ENCODE peak calls at places on chromosomes 11 and 22, in nine cellular contexts. One of them, this sample, is unnamed.

GRCh38 chr11:130068986-130069683 is 559 bp upstream of the APLP2 start:
- DNase-seq in neural progenitor cell: peak; percentile 71
- DNase-seq in SJSA1: peak; percentile 64
- DNase-seq in CD4-positive, CD25-positive, alpha-beta regulatory T cell: no peak
- DNase-seq in H9: peak; percentile 63
- DNase-seq in heart left ventricle: peak; percentile 81
- DNase-seq in naive thymus-derived CD4-positive, alpha-beta T cell: no peak
- DNase-seq in sigmoid colon: peak; percentile 95
- DNase-seq in CD8-positive, alpha-beta memory T cell: peak; percentile 54
- DNase-seq in this sample: peak; percentile 92

GRCh38 chr11:88231894-88232482 is 56.7 kb upstream of the RAB38 start:
- DNase-seq in CD4-positive, CD25-positive, alpha-beta regulatory T cell: no peak
- DNase-seq in CD8-positive, alpha-beta memory T cell: no peak
- DNase-seq in heart left ventricle: no peak
- DNase-seq in H9: no peak
- DNase-seq in neural progenitor cell: peak; percentile 48
- DNase-seq in sigmoid colon: no peak
- DNase-seq in SJSA1: no peak
- DNase-seq in naive thymus-derived CD4-positive, alpha-beta T cell: no peak
- DNase-seq in this sample: no peak

GRCh38 chr11:78656984-78657383 is 82.3 kb upstream of the NARS2 start:
- DNase-seq in CD8-positive, alpha-beta memory T cell: no peak
- DNase-seq in naive thymus-derived CD4-positive, alpha-beta T cell: no peak
- DNase-seq in SJSA1: no peak
- DNase-seq in sigmoid colon: no peak
- DNase-seq in neural progenitor cell: no peak
- DNase-seq in heart left ventricle: no peak
- DNase-seq in H9: no peak
- DNase-seq in CD4-positive, CD25-positive, alpha-beta regulatory T cell: no peak
- DNase-seq in this sample: no peak

GRCh38 chr22:35219012-35219411 is 38.3 kb upstream of the HMGXB4 start:
- DNase-seq in naive thymus-derived CD4-positive, alpha-beta T cell: no peak
- DNase-seq in CD8-positive, alpha-beta memory T cell: no peak
- DNase-seq in heart left ventricle: no peak
- DNase-seq in sigmoid colon: no peak
- DNase-seq in H9: no peak
- DNase-seq in CD4-positive, CD25-positive, alpha-beta regulatory T cell: no peak
- DNase-seq in SJSA1: no peak
- DNase-seq in neural progenitor cell: no peak
- DNase-seq in this sample: no peak

GRCh38 chr11:67439321-67440228 is 2.1 kb upstream of the PTPRCAP start:
- DNase-seq in CD4-positive, CD25-positive, alpha-beta regulatory T cell: no peak
- DNase-seq in heart left ventricle: peak; percentile 48
- DNase-seq in sigmoid colon: no peak
- DNase-seq in CD8-positive, alpha-beta memory T cell: peak; percentile 32
- DNase-seq in neural progenitor cell: no peak
- DNase-seq in SJSA1: no peak
- DNase-seq in naive thymus-derived CD4-positive, alpha-beta T cell: no peak
- DNase-seq in H9: peak; percentile 63
- DNase-seq in this sample: no peak

GRCh38 chr11:73324665-73325035 is 16.6 kb downstream of the ARHGEF17 start:
- DNase-seq in neural progenitor cell: no peak
- DNase-seq in CD4-positive, CD25-positive, alpha-beta regulatory T cell: no peak
- DNase-seq in sigmoid colon: no peak
- DNase-seq in heart left ventricle: no peak
- DNase-seq in SJSA1: no peak
- DNase-seq in naive thymus-derived CD4-positive, alpha-beta T cell: no peak
- DNase-seq in CD8-positive, alpha-beta memory T cell: no peak
- DNase-seq in H9: no peak
- DNase-seq in this sample: no peak

GRCh38 chr11:47244664-47245350 is 3.8 kb downstream of the ACP2 start:
- DNase-seq in H9: no peak
- DNase-seq in neural progenitor cell: no peak
- DNase-seq in CD4-positive, CD25-positive, alpha-beta regulatory T cell: no peak
- DNase-seq in naive thymus-derived CD4-positive, alpha-beta T cell: no peak
- DNase-seq in SJSA1: no peak
- DNase-seq in heart left ventricle: no peak
- DNase-seq in sigmoid colon: no peak
- DNase-seq in CD8-positive, alpha-beta memory T cell: no peak
- DNase-seq in this sample: peak; percentile 80

GRCh38 chr11:113651018-113651417 is 55.1 kb downstream of the TMPRSS5 start:
- DNase-seq in CD4-positive, CD25-positive, alpha-beta regulatory T cell: no peak
- DNase-seq in CD8-positive, alpha-beta memory T cell: no peak
- DNase-seq in neural progenitor cell: no peak
- DNase-seq in naive thymus-derived CD4-positive, alpha-beta T cell: no peak
- DNase-seq in SJSA1: no peak
- DNase-seq in H9: no peak
- DNase-seq in sigmoid colon: no peak
- DNase-seq in heart left ventricle: no peak
- DNase-seq in this sample: no peak

GRCh38 chr11:92830382-92831148 is 138.9 kb upstream of the MTNR1B start:
- DNase-seq in neural progenitor cell: no peak
- DNase-seq in H9: no peak
- DNase-seq in CD4-positive, CD25-positive, alpha-beta regulatory T cell: no peak
- DNase-seq in heart left ventricle: no peak
- DNase-seq in naive thymus-derived CD4-positive, alpha-beta T cell: no peak
- DNase-seq in SJSA1: no peak
- DNase-seq in CD8-positive, alpha-beta memory T cell: no peak
- DNase-seq in sigmoid colon: no peak
- DNase-seq in this sample: no peak

GRCh38 chr22:46390652-46391301 is 55.3 kb downstream of the TRMU start:
- DNase-seq in H9: no peak
- DNase-seq in naive thymus-derived CD4-positive, alpha-beta T cell: no peak
- DNase-seq in CD4-positive, CD25-positive, alpha-beta regulatory T cell: no peak
- DNase-seq in neural progenitor cell: peak; percentile 27
- DNase-seq in CD8-positive, alpha-beta memory T cell: no peak
- DNase-seq in heart left ventricle: peak; percentile 76
- DNase-seq in SJSA1: peak; percentile 63
- DNase-seq in sigmoid colon: no peak
- DNase-seq in this sample: peak; percentile 78

GRCh38 chr11:109772846-109773400 is 320.3 kb upstream of the ZC3H12C start:
- DNase-seq in naive thymus-derived CD4-positive, alpha-beta T cell: no peak
- DNase-seq in CD4-positive, CD25-positive, alpha-beta regulatory T cell: no peak
- DNase-seq in heart left ventricle: no peak
- DNase-seq in SJSA1: no peak
- DNase-seq in neural progenitor cell: no peak
- DNase-seq in H9: no peak
- DNase-seq in CD8-positive, alpha-beta memory T cell: no peak
- DNase-seq in sigmoid colon: no peak
- DNase-seq in this sample: no peak

GRCh38 chr22:24141586-24141985 is 39.7 kb upstream of the SUSD2 start:
- DNase-seq in H9: no peak
- DNase-seq in naive thymus-derived CD4-positive, alpha-beta T cell: no peak
- DNase-seq in CD8-positive, alpha-beta memory T cell: no peak
- DNase-seq in SJSA1: no peak
- DNase-seq in neural progenitor cell: no peak
- DNase-seq in heart left ventricle: no peak
- DNase-seq in sigmoid colon: no peak
- DNase-seq in CD4-positive, CD25-positive, alpha-beta regulatory T cell: no peak
- DNase-seq in this sample: no peak
- H3K4me1 ChIP-seq in H9: peaks cover 7% of the 10 kb centered on the region
- H3K4me1 ChIP-seq in naive thymus-derived CD4-positive, alpha-beta T cell: peaks cover 36% of the 10 kb centered on the region
- H3K4me1 ChIP-seq in CD8-positive, alpha-beta memory T cell: peaks cover 70% of the 10 kb centered on the region
- H3K4me1 ChIP-seq in SJSA1: peaks cover 32% of the 10 kb centered on the region
- H3K4me1 ChIP-seq in neural progenitor cell: no peaks in the 10 kb centered on the region
- H3K4me1 ChIP-seq in heart left ventricle: peaks cover 30% of the 10 kb centered on the region
- H3K4me1 ChIP-seq in sigmoid colon: no peaks in the 10 kb centered on the region
- H3K4me1 ChIP-seq in CD4-positive, CD25-positive, alpha-beta regulatory T cell: peaks cover 55% of the 10 kb centered on the region
- H3K4me1 ChIP-seq in this sample: peaks cover 59% of the 10 kb centered on the region

GRCh38 chr11:59999732-60000131 is 17.2 kb upstream of the OOSP4B start:
- DNase-seq in SJSA1: no peak
- DNase-seq in neural progenitor cell: peak; percentile 5
- DNase-seq in naive thymus-derived CD4-positive, alpha-beta T cell: no peak
- DNase-seq in H9: no peak
- DNase-seq in CD8-positive, alpha-beta memory T cell: no peak
- DNase-seq in sigmoid colon: no peak
- DNase-seq in CD4-positive, CD25-positive, alpha-beta regulatory T cell: no peak
- DNase-seq in heart left ventricle: no peak
- DNase-seq in this sample: no peak
- H3K4me1 ChIP-seq in SJSA1: peaks cover 3% of the 10 kb centered on the region
- H3K4me1 ChIP-seq in neural progenitor cell: no peaks in the 10 kb centered on the region
- H3K4me1 ChIP-seq in naive thymus-derived CD4-positive, alpha-beta T cell: no peaks in the 10 kb centered on the region
- H3K4me1 ChIP-seq in H9: no peaks in the 10 kb centered on the region
- H3K4me1 ChIP-seq in CD8-positive, alpha-beta memory T cell: no peaks in the 10 kb centered on the region
- H3K4me1 ChIP-seq in sigmoid colon: no peaks in the 10 kb centered on the region
- H3K4me1 ChIP-seq in CD4-positive, CD25-positive, alpha-beta regulatory T cell: no peaks in the 10 kb centered on the region
- H3K4me1 ChIP-seq in heart left ventricle: no peaks in the 10 kb centered on the region
- H3K4me1 ChIP-seq in this sample: no peaks in the 10 kb centered on the region

GRCh38 chr11:2096919-2097301 is 42.3 kb downstream of the IGF2 start:
- DNase-seq in naive thymus-derived CD4-positive, alpha-beta T cell: no peak
- DNase-seq in sigmoid colon: peak; percentile 63
- DNase-seq in H9: peak; percentile 29
- DNase-seq in heart left ventricle: no peak
- DNase-seq in SJSA1: no peak
- DNase-seq in CD8-positive, alpha-beta memory T cell: no peak
- DNase-seq in CD4-positive, CD25-positive, alpha-beta regulatory T cell: no peak
- DNase-seq in neural progenitor cell: no peak
- DNase-seq in this sample: peak; percentile 73
- H3K4me1 ChIP-seq in naive thymus-derived CD4-positive, alpha-beta T cell: peaks cover 8% of the 10 kb centered on the region
- H3K4me1 ChIP-seq in sigmoid colon: no peaks in the 10 kb centered on the region
- H3K4me1 ChIP-seq in H9: no peaks in the 10 kb centered on the region
- H3K4me1 ChIP-seq in heart left ventricle: peaks cover 45% of the 10 kb centered on the region
- H3K4me1 ChIP-seq in SJSA1: peaks cover 88% of the 10 kb centered on the region
- H3K4me1 ChIP-seq in CD8-positive, alpha-beta memory T cell: peaks cover 12% of the 10 kb centered on the region
- H3K4me1 ChIP-seq in CD4-positive, CD25-positive, alpha-beta regulatory T cell: peaks cover 12% of the 10 kb centered on the region
- H3K4me1 ChIP-seq in neural progenitor cell: peaks cover 13% of the 10 kb centered on the region
- H3K4me1 ChIP-seq in this sample: peaks cover 11% of the 10 kb centered on the region

GRCh38 chr11:96052921-96053631 is 129.2 kb upstream of the MTMR2 start:
- DNase-seq in CD8-positive, alpha-beta memory T cell: no peak
- DNase-seq in H9: no peak
- DNase-seq in naive thymus-derived CD4-positive, alpha-beta T cell: no peak
- DNase-seq in CD4-positive, CD25-positive, alpha-beta regulatory T cell: no peak
- DNase-seq in SJSA1: no peak
- DNase-seq in sigmoid colon: no peak
- DNase-seq in heart left ventricle: no peak
- DNase-seq in neural progenitor cell: no peak
- DNase-seq in this sample: no peak

GRCh38 chr11:96054870-96055705 is 131.2 kb upstream of the MTMR2 start:
- DNase-seq in H9: no peak
- DNase-seq in sigmoid colon: no peak
- DNase-seq in naive thymus-derived CD4-positive, alpha-beta T cell: no peak
- DNase-seq in CD8-positive, alpha-beta memory T cell: peak; percentile 15
- DNase-seq in neural progenitor cell: peak; percentile 85
- DNase-seq in CD4-positive, CD25-positive, alpha-beta regulatory T cell: no peak
- DNase-seq in heart left ventricle: no peak
- DNase-seq in SJSA1: no peak
- DNase-seq in this sample: no peak

GRCh38 chr11:96049426-96049825 is 125.5 kb upstream of the MTMR2 start:
- DNase-seq in naive thymus-derived CD4-positive, alpha-beta T cell: no peak
- DNase-seq in SJSA1: no peak
- DNase-seq in H9: no peak
- DNase-seq in sigmoid colon: no peak
- DNase-seq in heart left ventricle: no peak
- DNase-seq in CD8-positive, alpha-beta memory T cell: no peak
- DNase-seq in CD4-positive, CD25-positive, alpha-beta regulatory T cell: no peak
- DNase-seq in neural progenitor cell: no peak
- DNase-seq in this sample: no peak

GRCh38 chr11:96051820-96052219 is 127.9 kb upstream of the MTMR2 start:
- DNase-seq in H9: no peak
- DNase-seq in naive thymus-derived CD4-positive, alpha-beta T cell: no peak
- DNase-seq in heart left ventricle: no peak
- DNase-seq in sigmoid colon: no peak
- DNase-seq in CD8-positive, alpha-beta memory T cell: no peak
- DNase-seq in SJSA1: no peak
- DNase-seq in neural progenitor cell: no peak
- DNase-seq in CD4-positive, CD25-positive, alpha-beta regulatory T cell: no peak
- DNase-seq in this sample: no peak

DNA sequence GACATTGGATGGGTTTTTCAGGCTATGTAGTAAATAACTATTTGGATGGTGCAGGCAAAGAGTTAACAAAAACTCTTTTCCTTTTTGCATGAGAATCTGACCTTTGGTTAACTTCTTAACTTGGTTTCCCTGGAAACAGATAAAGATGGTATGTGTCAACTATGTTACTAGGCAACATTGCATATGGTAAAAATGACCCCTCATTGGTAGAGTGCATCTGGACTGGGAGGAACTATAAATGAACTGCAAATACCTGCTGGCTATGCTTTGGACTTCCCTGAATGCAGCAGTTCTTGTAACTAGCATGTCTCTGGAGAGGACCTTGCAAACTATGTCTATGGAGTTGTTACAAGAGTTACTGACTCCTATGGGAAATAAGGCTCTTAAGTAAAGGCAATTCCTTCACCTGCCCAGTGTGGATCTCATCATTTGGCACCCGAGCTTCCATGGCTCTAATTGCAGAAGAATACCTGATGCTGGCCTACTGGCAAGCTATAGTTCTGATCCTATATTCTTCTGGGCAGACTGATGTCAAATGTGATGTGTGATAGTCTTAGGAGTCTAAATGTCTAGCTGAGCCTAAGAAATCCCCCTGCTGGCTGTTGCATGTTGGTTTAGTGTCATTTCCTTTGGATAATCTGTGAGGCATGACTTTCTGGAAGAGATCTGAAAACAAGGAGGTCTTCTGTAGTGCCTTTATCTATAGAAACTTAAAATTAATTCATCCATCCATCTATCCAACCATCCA is 126.7 kb upstream of the MTMR2 start:
- DNase-seq in H9: no peak
- DNase-seq in heart left ventricle: no peak
- DNase-seq in neural progenitor cell: no peak
- DNase-seq in CD8-positive, alpha-beta memory T cell: no peak
- DNase-seq in naive thymus-derived CD4-positive, alpha-beta T cell: no peak
- DNase-seq in CD4-positive, CD25-positive, alpha-beta regulatory T cell: no peak
- DNase-seq in SJSA1: no peak
- DNase-seq in sigmoid colon: no peak
- DNase-seq in this sample: no peak
- H3K4me1 ChIP-seq in H9: peaks cover 4% of the 10 kb centered on the region
- H3K4me1 ChIP-seq in heart left ventricle: peaks cover 5% of the 10 kb centered on the region
- H3K4me1 ChIP-seq in neural progenitor cell: peaks cover 26% of the 10 kb centered on the region
- H3K4me1 ChIP-seq in CD8-positive, alpha-beta memory T cell: peaks cover 4% of the 10 kb centered on the region
- H3K4me1 ChIP-seq in naive thymus-derived CD4-positive, alpha-beta T cell: no peaks in the 10 kb centered on the region
- H3K4me1 ChIP-seq in CD4-positive, CD25-positive, alpha-beta regulatory T cell: no peaks in the 10 kb centered on the region
- H3K4me1 ChIP-seq in SJSA1: peaks cover 37% of the 10 kb centered on the region
- H3K4me1 ChIP-seq in sigmoid colon: no peaks in the 10 kb centered on the region
- H3K4me1 ChIP-seq in this sample: peaks cover 31% of the 10 kb centered on the region

GRCh38 chr11:134755535-134755934 is 343.5 kb upstream of the B3GAT1 start:
- DNase-seq in naive thymus-derived CD4-positive, alpha-beta T cell: no peak
- DNase-seq in CD8-positive, alpha-beta memory T cell: no peak
- DNase-seq in heart left ventricle: no peak
- DNase-seq in CD4-positive, CD25-positive, alpha-beta regulatory T cell: no peak
- DNase-seq in sigmoid colon: no peak
- DNase-seq in SJSA1: no peak
- DNase-seq in neural progenitor cell: no peak
- DNase-seq in H9: no peak
- DNase-seq in this sample: no peak
- H3K4me1 ChIP-seq in naive thymus-derived CD4-positive, alpha-beta T cell: no peaks in the 10 kb centered on the region
- H3K4me1 ChIP-seq in CD8-positive, alpha-beta memory T cell: no peaks in the 10 kb centered on the region
- H3K4me1 ChIP-seq in heart left ventricle: no peaks in the 10 kb centered on the region
- H3K4me1 ChIP-seq in CD4-positive, CD25-positive, alpha-beta regulatory T cell: no peaks in the 10 kb centered on the region
- H3K4me1 ChIP-seq in sigmoid colon: no peaks in the 10 kb centered on the region
- H3K4me1 ChIP-seq in SJSA1: no peaks in the 10 kb centered on the region
- H3K4me1 ChIP-seq in neural progenitor cell: no peaks in the 10 kb centered on the region
- H3K4me1 ChIP-seq in H9: no peaks in the 10 kb centered on the region
- H3K4me1 ChIP-seq in this sample: no peaks in the 10 kb centered on the region